ENCODE peak calls at places on chromosomes 6 and 20, in six cellular contexts. One of them, this sample, is unnamed.

GRCh38 chr20:33697129-33697528 is 10.9 kb upstream of the E2F1 start:
- ATAC-seq in right cardiac atrium: peak
- ATAC-seq in activated T-cell treated with anti-CD3 and anti-CD28 coated beads, Interleukin-2, amount 50 U/mL, for 4 hours: no peak
- ATAC-seq in upper lobe of right lung: no peak
- ATAC-seq in effector memory CD8-positive, alpha-beta T cell: no peak
- ATAC-seq in CD4-positive, alpha-beta T cell: no peak
- ATAC-seq in this sample: peak

GRCh38 chr6:45092135-45092534 is 236.0 kb upstream of the RUNX2 start:
- ATAC-seq in effector memory CD8-positive, alpha-beta T cell: no peak
- ATAC-seq in upper lobe of right lung: no peak
- ATAC-seq in right cardiac atrium: no peak
- ATAC-seq in CD4-positive, alpha-beta T cell: no peak
- ATAC-seq in activated T-cell treated with anti-CD3 and anti-CD28 coated beads, Interleukin-2, amount 50 U/mL, for 4 hours: no peak
- ATAC-seq in this sample: no peak

GRCh38 chr6:148293181-148293995 is 49.2 kb upstream of the SASH1 start:
- ATAC-seq in activated T-cell treated with anti-CD3 and anti-CD28 coated beads, Interleukin-2, amount 50 U/mL, for 4 hours: no peak
- ATAC-seq in CD4-positive, alpha-beta T cell: no peak
- ATAC-seq in right cardiac atrium: peak
- ATAC-seq in effector memory CD8-positive, alpha-beta T cell: no peak
- ATAC-seq in upper lobe of right lung: peak
- ATAC-seq in this sample: peak

GRCh38 chr20:47543006-47543431 is 41.3 kb downstream of the NCOA3 start:
- ATAC-seq in activated T-cell treated with anti-CD3 and anti-CD28 coated beads, Interleukin-2, amount 50 U/mL, for 4 hours: peak
- ATAC-seq in right cardiac atrium: no peak
- ATAC-seq in upper lobe of right lung: no peak
- ATAC-seq in effector memory CD8-positive, alpha-beta T cell: peak
- ATAC-seq in CD4-positive, alpha-beta T cell: peak
- ATAC-seq in this sample: no peak

GRCh38 chr6:39884696-39885095 is 49.6 kb downstream of the MOCS1 start:
- ATAC-seq in activated T-cell treated with anti-CD3 and anti-CD28 coated beads, Interleukin-2, amount 50 U/mL, for 4 hours: no peak
- ATAC-seq in right cardiac atrium: no peak
- ATAC-seq in effector memory CD8-positive, alpha-beta T cell: no peak
- ATAC-seq in CD4-positive, alpha-beta T cell: no peak
- ATAC-seq in upper lobe of right lung: no peak
- ATAC-seq in this sample: no peak

GRCh38 chr6:169253745-169254238 is at the start of gene THBS2:
- ATAC-seq in CD4-positive, alpha-beta T cell: no peak
- ATAC-seq in right cardiac atrium: peak
- ATAC-seq in upper lobe of right lung: peak
- ATAC-seq in activated T-cell treated with anti-CD3 and anti-CD28 coated beads, Interleukin-2, amount 50 U/mL, for 4 hours: no peak
- ATAC-seq in effector memory CD8-positive, alpha-beta T cell: no peak
- ATAC-seq in this sample: peak

GRCh38 chr6:46748940-46749503 is 2.3 kb downstream of the ANKRD66 start:
- ATAC-seq in activated T-cell treated with anti-CD3 and anti-CD28 coated beads, Interleukin-2, amount 50 U/mL, for 4 hours: no peak
- ATAC-seq in upper lobe of right lung: peak
- ATAC-seq in right cardiac atrium: no peak
- ATAC-seq in CD4-positive, alpha-beta T cell: no peak
- ATAC-seq in effector memory CD8-positive, alpha-beta T cell: no peak
- ATAC-seq in this sample: no peak

GRCh38 chr6:107114872-107115694 is at the start of gene BEND3:
- ATAC-seq in upper lobe of right lung: peak
- ATAC-seq in CD4-positive, alpha-beta T cell: peak
- ATAC-seq in activated T-cell treated with anti-CD3 and anti-CD28 coated beads, Interleukin-2, amount 50 U/mL, for 4 hours: peak
- ATAC-seq in right cardiac atrium: peak
- ATAC-seq in effector memory CD8-positive, alpha-beta T cell: peak
- ATAC-seq in this sample: peak

GRCh38 chr6:89564752-89565427 is 73.7 kb downstream of the LYRM2 start:
- ATAC-seq in CD4-positive, alpha-beta T cell: no peak
- ATAC-seq in right cardiac atrium: peak
- ATAC-seq in upper lobe of right lung: peak
- ATAC-seq in activated T-cell treated with anti-CD3 and anti-CD28 coated beads, Interleukin-2, amount 50 U/mL, for 4 hours: no peak
- ATAC-seq in effector memory CD8-positive, alpha-beta T cell: no peak
- ATAC-seq in this sample: peak

GRCh38 chr6:137708481-137708880 is 158.6 kb upstream of the TNFAIP3 start:
- ATAC-seq in upper lobe of right lung: no peak
- ATAC-seq in activated T-cell treated with anti-CD3 and anti-CD28 coated beads, Interleukin-2, amount 50 U/mL, for 4 hours: peak
- ATAC-seq in effector memory CD8-positive, alpha-beta T cell: peak
- ATAC-seq in right cardiac atrium: no peak
- ATAC-seq in CD4-positive, alpha-beta T cell: peak
- ATAC-seq in this sample: no peak

GRCh38 chr6:158625881-158626305 is 18.6 kb downstream of the DYNLT1 start:
- ATAC-seq in effector memory CD8-positive, alpha-beta T cell: no peak
- ATAC-seq in right cardiac atrium: peak
- ATAC-seq in upper lobe of right lung: no peak
- ATAC-seq in CD4-positive, alpha-beta T cell: no peak
- ATAC-seq in activated T-cell treated with anti-CD3 and anti-CD28 coated beads, Interleukin-2, amount 50 U/mL, for 4 hours: no peak
- ATAC-seq in this sample: no peak

GRCh38 chr6:116419069-116419468 is 42.1 kb upstream of the CALHM6 start:
- ATAC-seq in activated T-cell treated with anti-CD3 and anti-CD28 coated beads, Interleukin-2, amount 50 U/mL, for 4 hours: peak
- ATAC-seq in CD4-positive, alpha-beta T cell: no peak
- ATAC-seq in effector memory CD8-positive, alpha-beta T cell: no peak
- ATAC-seq in upper lobe of right lung: no peak
- ATAC-seq in right cardiac atrium: no peak
- ATAC-seq in this sample: no peak

GRCh38 chr20:32999603-33000250 is 4.5 kb downstream of the SUN5 start:
- ATAC-seq in CD4-positive, alpha-beta T cell: no peak
- ATAC-seq in effector memory CD8-positive, alpha-beta T cell: no peak
- ATAC-seq in upper lobe of right lung: peak
- ATAC-seq in right cardiac atrium: no peak
- ATAC-seq in activated T-cell treated with anti-CD3 and anti-CD28 coated beads, Interleukin-2, amount 50 U/mL, for 4 hours: no peak
- ATAC-seq in this sample: no peak

GRCh38 chr20:62177307-62177706 is 5.5 kb upstream of the MTG2 start:
- ATAC-seq in effector memory CD8-positive, alpha-beta T cell: no peak
- ATAC-seq in right cardiac atrium: no peak
- ATAC-seq in upper lobe of right lung: no peak
- ATAC-seq in CD4-positive, alpha-beta T cell: no peak
- ATAC-seq in activated T-cell treated with anti-CD3 and anti-CD28 coated beads, Interleukin-2, amount 50 U/mL, for 4 hours: no peak
- ATAC-seq in this sample: no peak

GRCh38 chr6:15207923-15208322 is 37.9 kb upstream of the JARID2 start:
- ATAC-seq in activated T-cell treated with anti-CD3 and anti-CD28 coated beads, Interleukin-2, amount 50 U/mL, for 4 hours: no peak
- ATAC-seq in right cardiac atrium: peak
- ATAC-seq in upper lobe of right lung: no peak
- ATAC-seq in CD4-positive, alpha-beta T cell: no peak
- ATAC-seq in effector memory CD8-positive, alpha-beta T cell: no peak
- ATAC-seq in this sample: no peak

GRCh38 chr6:35238843-35239289 is 20.7 kb upstream of the ZNF76 start:
- ATAC-seq in activated T-cell treated with anti-CD3 and anti-CD28 coated beads, Interleukin-2, amount 50 U/mL, for 4 hours: no peak
- ATAC-seq in right cardiac atrium: peak
- ATAC-seq in upper lobe of right lung: peak
- ATAC-seq in CD4-positive, alpha-beta T cell: no peak
- ATAC-seq in effector memory CD8-positive, alpha-beta T cell: no peak
- ATAC-seq in this sample: peak

GRCh38 chr20:33083544-33084340 is 4.3 kb downstream of the BPIFB4 start:
- ATAC-seq in right cardiac atrium: no peak
- ATAC-seq in activated T-cell treated with anti-CD3 and anti-CD28 coated beads, Interleukin-2, amount 50 U/mL, for 4 hours: no peak
- ATAC-seq in CD4-positive, alpha-beta T cell: no peak
- ATAC-seq in upper lobe of right lung: no peak
- ATAC-seq in effector memory CD8-positive, alpha-beta T cell: no peak
- ATAC-seq in this sample: no peak

GRCh38 chr6:1739220-1739619 is 129.5 kb downstream of the FOXC1 start:
- ATAC-seq in CD4-positive, alpha-beta T cell: no peak
- ATAC-seq in activated T-cell treated with anti-CD3 and anti-CD28 coated beads, Interleukin-2, amount 50 U/mL, for 4 hours: no peak
- ATAC-seq in upper lobe of right lung: no peak
- ATAC-seq in effector memory CD8-positive, alpha-beta T cell: no peak
- ATAC-seq in right cardiac atrium: no peak
- ATAC-seq in this sample: no peak

GRCh38 chr20:63316502-63316921 is 23.5 kb downstream of the COL20A1 start:
- ATAC-seq in CD4-positive, alpha-beta T cell: no peak
- ATAC-seq in effector memory CD8-positive, alpha-beta T cell: no peak
- ATAC-seq in upper lobe of right lung: no peak
- ATAC-seq in activated T-cell treated with anti-CD3 and anti-CD28 coated beads, Interleukin-2, amount 50 U/mL, for 4 hours: no peak
- ATAC-seq in right cardiac atrium: no peak
- ATAC-seq in this sample: no peak

GRCh38 chr20:63122626-63123025 is 93.3 kb downstream of the YTHDF1 start:
- ATAC-seq in right cardiac atrium: no peak
- ATAC-seq in CD4-positive, alpha-beta T cell: no peak
- ATAC-seq in activated T-cell treated with anti-CD3 and anti-CD28 coated beads, Interleukin-2, amount 50 U/mL, for 4 hours: no peak
- ATAC-seq in effector memory CD8-positive, alpha-beta T cell: no peak
- ATAC-seq in upper lobe of right lung: no peak
- ATAC-seq in this sample: no peak

GRCh38 chr6:142833054-142833453 is 111.9 kb downstream of the HIVEP2 start:
- ATAC-seq in right cardiac atrium: no peak
- ATAC-seq in effector memory CD8-positive, alpha-beta T cell: no peak
- ATAC-seq in upper lobe of right lung: no peak
- ATAC-seq in CD4-positive, alpha-beta T cell: peak
- ATAC-seq in activated T-cell treated with anti-CD3 and anti-CD28 coated beads, Interleukin-2, amount 50 U/mL, for 4 hours: peak
- ATAC-seq in this sample: no peak

This sample was measured in gastroesophageal sphincter.